ENCODE peak calls at places on chromosomes 7 and 10, in six cellular contexts. One of them, this sample, is unnamed.

GRCh38 chr10:133445268-133445732 is 8.4 kb upstream of the SCART1 start:
- DNase-seq in AG10803: no peak
- DNase-seq in ovary: no peak
- DNase-seq in epithelial cell of esophagus: no peak
- DNase-seq in Peyer's patch: peak
- DNase-seq in astrocyte of the spinal cord: no peak
- DNase-seq in this sample: no peak

GRCh38 chr10:79502561-79503309 is 9.6 kb upstream of the EIF5AL1 start:
- DNase-seq in AG10803: no peak
- DNase-seq in ovary: peak
- DNase-seq in epithelial cell of esophagus: peak
- DNase-seq in Peyer's patch: no peak
- DNase-seq in astrocyte of the spinal cord: no peak
- DNase-seq in this sample: no peak

GRCh38 chr7:4248295-4248694 is 433.8 kb upstream of the FOXK1 start:
- DNase-seq in AG10803: no peak
- DNase-seq in ovary: no peak
- DNase-seq in epithelial cell of esophagus: no peak
- DNase-seq in Peyer's patch: no peak
- DNase-seq in astrocyte of the spinal cord: no peak
- DNase-seq in this sample: no peak

GRCh38 chr7:131656980-131657725 is 100.7 kb upstream of the PODXL start:
- DNase-seq in AG10803: no peak
- DNase-seq in ovary: peak
- DNase-seq in epithelial cell of esophagus: no peak
- DNase-seq in Peyer's patch: no peak
- DNase-seq in astrocyte of the spinal cord: no peak
- DNase-seq in this sample: no peak

GRCh38 chr10:79321951-79322350 is 25.3 kb upstream of the PPIF start:
- DNase-seq in AG10803: no peak
- DNase-seq in ovary: no peak
- DNase-seq in epithelial cell of esophagus: peak
- DNase-seq in Peyer's patch: no peak
- DNase-seq in astrocyte of the spinal cord: no peak
- DNase-seq in this sample: no peak

GRCh38 chr10:63502832-63503231 is 18.4 kb upstream of the REEP3 start:
- DNase-seq in AG10803: no peak
- DNase-seq in ovary: no peak
- DNase-seq in epithelial cell of esophagus: no peak
- DNase-seq in Peyer's patch: no peak
- DNase-seq in astrocyte of the spinal cord: no peak
- DNase-seq in this sample: no peak

GRCh38 chr7:1894313-1894900 is 224.3 kb downstream of the ELFN1 start:
- DNase-seq in AG10803: no peak
- DNase-seq in ovary: no peak
- DNase-seq in epithelial cell of esophagus: no peak
- DNase-seq in Peyer's patch: no peak
- DNase-seq in astrocyte of the spinal cord: no peak
- DNase-seq in this sample: no peak

GRCh38 chr7:48525726-48526374 is 354.6 kb downstream of the ABCA13 start:
- DNase-seq in AG10803: no peak
- DNase-seq in ovary: no peak
- DNase-seq in epithelial cell of esophagus: no peak
- DNase-seq in Peyer's patch: no peak
- DNase-seq in astrocyte of the spinal cord: no peak
- DNase-seq in this sample: no peak

GRCh38 chr7:66013938-66014337 is 31.9 kb upstream of the GUSB start:
- DNase-seq in AG10803: peak
- DNase-seq in ovary: peak
- DNase-seq in epithelial cell of esophagus: peak
- DNase-seq in Peyer's patch: no peak
- DNase-seq in astrocyte of the spinal cord: peak
- DNase-seq in this sample: peak

GRCh38 chr10:70348228-70348850 is 34.1 kb downstream of the LRRC20 start:
- DNase-seq in AG10803: peak
- DNase-seq in ovary: peak
- DNase-seq in epithelial cell of esophagus: peak
- DNase-seq in Peyer's patch: no peak
- DNase-seq in astrocyte of the spinal cord: peak
- DNase-seq in this sample: peak

GRCh38 chr7:21771906-21772610 is 173.6 kb downstream of the CDCA7L start:
- DNase-seq in AG10803: no peak
- DNase-seq in ovary: no peak
- DNase-seq in epithelial cell of esophagus: peak
- DNase-seq in Peyer's patch: no peak
- DNase-seq in astrocyte of the spinal cord: no peak
- DNase-seq in this sample: no peak

GRCh38 chr7:14892961-14893360 is 9.6 kb downstream of the DGKB start:
- DNase-seq in AG10803: no peak
- DNase-seq in ovary: no peak
- DNase-seq in epithelial cell of esophagus: peak
- DNase-seq in Peyer's patch: no peak
- DNase-seq in astrocyte of the spinal cord: no peak
- DNase-seq in this sample: no peak

GRCh38 chr7:121618182-121618581 is 222.1 kb upstream of the FAM3C start:
- DNase-seq in AG10803: no peak
- DNase-seq in ovary: no peak
- DNase-seq in epithelial cell of esophagus: no peak
- DNase-seq in Peyer's patch: no peak
- DNase-seq in astrocyte of the spinal cord: no peak
- DNase-seq in this sample: no peak

GRCh38 chr7:130909881-130910672 is 176.1 kb upstream of the KLF14 start:
- DNase-seq in AG10803: no peak
- DNase-seq in ovary: no peak
- DNase-seq in epithelial cell of esophagus: peak
- DNase-seq in Peyer's patch: no peak
- DNase-seq in astrocyte of the spinal cord: no peak
- DNase-seq in this sample: peak

GRCh38 chr7:95578299-95578855 is 17.9 kb downstream of the PDK4 start:
- DNase-seq in AG10803: no peak
- DNase-seq in ovary: no peak
- DNase-seq in epithelial cell of esophagus: no peak
- DNase-seq in Peyer's patch: no peak
- DNase-seq in astrocyte of the spinal cord: no peak
- DNase-seq in this sample: no peak

GRCh38 chr10:70578371-70578947 is 24.1 kb downstream of the PRF1 start:
- DNase-seq in AG10803: peak
- DNase-seq in ovary: no peak
- DNase-seq in epithelial cell of esophagus: peak
- DNase-seq in Peyer's patch: peak
- DNase-seq in astrocyte of the spinal cord: peak
- DNase-seq in this sample: peak

GRCh38 chr10:124616040-124616835 is 127.9 kb downstream of the FAM53B start:
- DNase-seq in AG10803: no peak
- DNase-seq in ovary: no peak
- DNase-seq in epithelial cell of esophagus: no peak
- DNase-seq in Peyer's patch: no peak
- DNase-seq in astrocyte of the spinal cord: no peak
- DNase-seq in this sample: no peak

GRCh38 chr7:97246317-97246716 is 128.8 kb downstream of the SDHAF3 start:
- DNase-seq in AG10803: no peak
- DNase-seq in ovary: no peak
- DNase-seq in epithelial cell of esophagus: no peak
- DNase-seq in Peyer's patch: no peak
- DNase-seq in astrocyte of the spinal cord: no peak
- DNase-seq in this sample: no peak

GRCh38 chr7:92137531-92137930 is 3.3 kb upstream of the CYP51A1 start:
- DNase-seq in AG10803: no peak
- DNase-seq in ovary: no peak
- DNase-seq in epithelial cell of esophagus: no peak
- DNase-seq in Peyer's patch: no peak
- DNase-seq in astrocyte of the spinal cord: no peak
- DNase-seq in this sample: no peak

GRCh38 chr10:99984201-99984600 is 25.5 kb downstream of the DNMBP start:
- DNase-seq in AG10803: peak
- DNase-seq in ovary: no peak
- DNase-seq in epithelial cell of esophagus: peak
- DNase-seq in Peyer's patch: no peak
- DNase-seq in astrocyte of the spinal cord: peak
- DNase-seq in this sample: peak

GRCh38 chr7:148699772-148700629 is 1.3 kb downstream of the CUL1 start:
- DNase-seq in AG10803: peak
- DNase-seq in ovary: no peak
- DNase-seq in epithelial cell of esophagus: peak
- DNase-seq in Peyer's patch: no peak
- DNase-seq in astrocyte of the spinal cord: peak
- DNase-seq in this sample: peak

GRCh38 chr10:98144985-98145384 is 10.5 kb downstream of the R3HCC1L start:
- DNase-seq in AG10803: no peak
- DNase-seq in ovary: no peak
- DNase-seq in epithelial cell of esophagus: no peak
- DNase-seq in Peyer's patch: no peak
- DNase-seq in astrocyte of the spinal cord: no peak
- DNase-seq in this sample: no peak

GRCh38 chr7:130639391-130639790 is 29.2 kb downstream of the COPG2 start:
- DNase-seq in AG10803: no peak
- DNase-seq in ovary: no peak
- DNase-seq in epithelial cell of esophagus: no peak
- DNase-seq in Peyer's patch: no peak
- DNase-seq in astrocyte of the spinal cord: no peak
- DNase-seq in this sample: no peak

GRCh38 chr10:51046668-51047067 is 27.6 kb upstream of the PRKG1 start:
- DNase-seq in AG10803: no peak
- DNase-seq in ovary: no peak
- DNase-seq in epithelial cell of esophagus: no peak
- DNase-seq in Peyer's patch: no peak
- DNase-seq in astrocyte of the spinal cord: no peak
- DNase-seq in this sample: peak

GRCh38 chr7:45924283-45924682 is 3.2 kb upstream of the IGFBP3 start:
- DNase-seq in AG10803: peak
- DNase-seq in ovary: no peak
- DNase-seq in epithelial cell of esophagus: peak
- DNase-seq in Peyer's patch: no peak
- DNase-seq in astrocyte of the spinal cord: peak
- DNase-seq in this sample: peak

GRCh38 chr7:30800785-30801252 is 29.6 kb downstream of the MINDY4 start:
- DNase-seq in AG10803: peak
- DNase-seq in ovary: no peak
- DNase-seq in epithelial cell of esophagus: peak
- DNase-seq in Peyer's patch: peak
- DNase-seq in astrocyte of the spinal cord: peak
- DNase-seq in this sample: peak

GRCh38 chr7:50539725-50540124 is 25.5 kb downstream of the DDC start:
- DNase-seq in AG10803: no peak
- DNase-seq in ovary: no peak
- DNase-seq in epithelial cell of esophagus: no peak
- DNase-seq in Peyer's patch: no peak
- DNase-seq in astrocyte of the spinal cord: no peak
- DNase-seq in this sample: no peak

GRCh38 chr10:2477154-2477553 is 590.2 kb upstream of the PFKP start:
- DNase-seq in AG10803: no peak
- DNase-seq in ovary: no peak
- DNase-seq in epithelial cell of esophagus: no peak
- DNase-seq in Peyer's patch: no peak
- DNase-seq in astrocyte of the spinal cord: no peak
- DNase-seq in this sample: no peak
- TF ChIP-seq CTCF in AG10803: no peak
- TF ChIP-seq CTCF in ovary: no peak
- TF ChIP-seq CTCF in epithelial cell of esophagus: no peak
- TF ChIP-seq CTCF in Peyer's patch: no peak
- TF ChIP-seq CTCF in astrocyte of the spinal cord: no peak
- TF ChIP-seq CTCF in this sample: no peak

GRCh38 chr10:43396928-43397624 is 11.9 kb downstream of the HNRNPF start:
- DNase-seq in AG10803: peak
- DNase-seq in ovary: peak
- DNase-seq in epithelial cell of esophagus: peak
- DNase-seq in Peyer's patch: peak
- DNase-seq in astrocyte of the spinal cord: peak
- DNase-seq in this sample: peak
- H3K4me3 ChIP-seq in AG10803: peak
- H3K4me3 ChIP-seq in ovary: peak
- H3K4me3 ChIP-seq in epithelial cell of esophagus: peak
- H3K4me3 ChIP-seq in Peyer's patch: peak
- H3K4me3 ChIP-seq in astrocyte of the spinal cord: peak
- H3K4me3 ChIP-seq in this sample: peak

GRCh38 chr10:110609592-110609991 is 34.5 kb upstream of the RBM20 start:
- DNase-seq in AG10803: no peak
- DNase-seq in ovary: no peak
- DNase-seq in epithelial cell of esophagus: peak
- DNase-seq in Peyer's patch: no peak
- DNase-seq in astrocyte of the spinal cord: no peak
- DNase-seq in this sample: no peak

GRCh38 chr10:110608087-110608486 is 36.0 kb upstream of the RBM20 start:
- DNase-seq in AG10803: no peak
- DNase-seq in ovary: no peak
- DNase-seq in epithelial cell of esophagus: no peak
- DNase-seq in Peyer's patch: no peak
- DNase-seq in astrocyte of the spinal cord: no peak
- DNase-seq in this sample: no peak

GRCh38 chr10:110612073-110612472 is 32.1 kb upstream of the RBM20 start:
- DNase-seq in AG10803: no peak
- DNase-seq in ovary: no peak
- DNase-seq in epithelial cell of esophagus: no peak
- DNase-seq in Peyer's patch: no peak
- DNase-seq in astrocyte of the spinal cord: no peak
- DNase-seq in this sample: no peak

GRCh38 chr10:110612629-110613028 is 31.5 kb upstream of the RBM20 start:
- DNase-seq in AG10803: no peak
- DNase-seq in ovary: no peak
- DNase-seq in epithelial cell of esophagus: no peak
- DNase-seq in Peyer's patch: no peak
- DNase-seq in astrocyte of the spinal cord: no peak
- DNase-seq in this sample: no peak

GRCh38 chr10:110610308-110610774 is 33.8 kb upstream of the RBM20 start:
- DNase-seq in AG10803: peak
- DNase-seq in ovary: no peak
- DNase-seq in epithelial cell of esophagus: peak
- DNase-seq in Peyer's patch: no peak
- DNase-seq in astrocyte of the spinal cord: peak
- DNase-seq in this sample: peak
- TF ChIP-seq CTCF in AG10803: peak
- TF ChIP-seq CTCF in ovary: peak
- TF ChIP-seq CTCF in epithelial cell of esophagus: peak
- TF ChIP-seq CTCF in Peyer's patch: peak
- TF ChIP-seq CTCF in astrocyte of the spinal cord: peak
- TF ChIP-seq CTCF in this sample: peak

GRCh38 chr7:155683098-155683497 is 38.6 kb downstream of the RBM33 start:
- DNase-seq in AG10803: no peak
- DNase-seq in ovary: no peak
- DNase-seq in epithelial cell of esophagus: no peak
- DNase-seq in Peyer's patch: no peak
- DNase-seq in astrocyte of the spinal cord: no peak
- DNase-seq in this sample: no peak

GRCh38 chr7:155682484-155682883 is 38.0 kb downstream of the RBM33 start:
- DNase-seq in AG10803: no peak
- DNase-seq in ovary: no peak
- DNase-seq in epithelial cell of esophagus: no peak
- DNase-seq in Peyer's patch: no peak
- DNase-seq in astrocyte of the spinal cord: no peak
- DNase-seq in this sample: no peak

GRCh38 chr7:155684546-155684945 is 40.1 kb downstream of the RBM33 start:
- DNase-seq in AG10803: no peak
- DNase-seq in ovary: no peak
- DNase-seq in epithelial cell of esophagus: no peak
- DNase-seq in Peyer's patch: no peak
- DNase-seq in astrocyte of the spinal cord: no peak
- DNase-seq in this sample: no peak

GRCh38 chr7:155685070-155685790 is 40.8 kb downstream of the RBM33 start:
- DNase-seq in AG10803: no peak
- DNase-seq in ovary: no peak
- DNase-seq in epithelial cell of esophagus: no peak
- DNase-seq in Peyer's patch: no peak
- DNase-seq in astrocyte of the spinal cord: no peak
- DNase-seq in this sample: no peak

GRCh38 chr7:155683714-155684113 is 39.3 kb downstream of the RBM33 start:
- DNase-seq in AG10803: no peak
- DNase-seq in ovary: no peak
- DNase-seq in epithelial cell of esophagus: no peak
- DNase-seq in Peyer's patch: no peak
- DNase-seq in astrocyte of the spinal cord: no peak
- DNase-seq in this sample: no peak
- H3K4me3 ChIP-seq in AG10803: no peak
- H3K4me3 ChIP-seq in ovary: no peak
- H3K4me3 ChIP-seq in epithelial cell of esophagus: no peak
- H3K4me3 ChIP-seq in Peyer's patch: no peak
- H3K4me3 ChIP-seq in astrocyte of the spinal cord: no peak
- H3K4me3 ChIP-seq in this sample: no peak